ENCODE peak calls at places on chromosome 1, in five cellular contexts. Q, O, D, I and H are unnamed samples.

GRCh38 chr1:201266774-201267173 is 16.5 kb upstream of the PKP1 start:
- DNase-seq in Q (no peak), O (peak), D (no peak), I (no peak), H (peak)

GRCh38 chr1:38817958-38818705 is 41.4 kb downstream of the RRAGC start:
- DNase-seq in Q (peak), O (peak), D (no peak), I (peak), H (no peak)

GRCh38 chr1:109762821-109763645 is 690 bp downstream of the EPS8L3 start:
- DNase-seq in Q (no peak), O (peak), D (peak), I (no peak), H (no peak)

GRCh38 chr1:101283443-101283842 is 46.6 kb downstream of the S1PR1 start:
- DNase-seq in Q (no peak), O (no peak), D (no peak), I (no peak), H (no peak)

GRCh38 chr1:212699104-212699838 is 369 bp downstream of the BATF3 start:
- DNase-seq in Q (peak), O (peak), D (peak), I (peak), H (peak)

GRCh38 chr1:221715321-221716169 is 26.3 kb downstream of the DUSP10 start:
- DNase-seq in Q (peak), O (no peak), D (no peak), I (no peak), H (peak)

GRCh38 chr1:57791497-57791896 is 367.6 kb upstream of the DAB1 start:
- DNase-seq in Q (peak), O (no peak), D (no peak), I (no peak), H (no peak)

GRCh38 chr1:155309423-155310021 is 856 bp downstream of the FDPS start:
- DNase-seq in Q (no peak), O (peak), D (peak), I (no peak), H (peak)

GRCh38 chr1:145947551-145947950 is 10.3 kb downstream of the LIX1L start:
- DNase-seq in Q (peak), O (no peak), D (no peak), I (no peak), H (no peak)

GRCh38 chr1:163315773-163316374 is 5.9 kb upstream of the NUF2 start:
- DNase-seq in Q (peak), O (peak), D (no peak), I (no peak), H (no peak)

GRCh38 chr1:20555025-20555757 is 2.8 kb downstream of the FAM43B start:
- DNase-seq in Q (no peak), O (no peak), D (no peak), I (no peak), H (no peak)

GRCh38 chr1:192266645-192267044 is 50.1 kb upstream of the RGS21 start:
- DNase-seq in Q (no peak), O (peak), D (no peak), I (no peak), H (no peak)

GRCh38 chr1:10522324-10522860 is 47.6 kb downstream of the PEX14 start:
- DNase-seq in Q (no peak), O (no peak), D (no peak), I (no peak), H (no peak)

GRCh38 chr1:235423214-235423652 is 56.0 kb downstream of the TBCE start:
- DNase-seq in Q (no peak), O (peak), D (no peak), I (no peak), H (no peak)